ENCODE peak calls at places on chromosomes 16 and 17, in seven cellular contexts. A is HCT116, C is SK-N-SH, B is HepG2, W is K562, D is GM12878, P is H1. L is an unnamed sample.
A peak's percentile ranks its signal among the peaks of the same experiment; 100 is the strongest.

GRCh38 chr16:54245788-54246453 is 40.7 kb downstream of the IRX3 start:
- DNase-seq in A (no peak), C (no peak), B (no peak), W (peak; percentile 19), D (no peak), P (no peak), L (no peak)

GRCh38 chr16:65212240-65212639 is 90.4 kb upstream of the CDH11 start:
- DNase-seq in A (no peak), C (no peak), B (no peak), W (no peak), D (no peak), P (no peak), L (no peak)

GRCh38 chr16:82782715-82783251 is 156.0 kb downstream of the CDH13 start:
- DNase-seq in A (no peak), C (no peak), B (no peak), W (no peak), D (no peak), P (peak; percentile 50), L (peak; percentile 55)

GRCh38 chr17:67554634-67555033 is 163.1 kb upstream of the NOL11 start:
- DNase-seq in A (no peak), C (no peak), B (no peak), W (no peak), D (no peak), P (no peak), L (no peak)

GRCh38 chr17:77746391-77746790 is 212.1 kb upstream of the TNRC6C start:
- DNase-seq in A (no peak), C (no peak), B (no peak), W (no peak), D (no peak), P (no peak), L (no peak)

GRCh38 chr16:81478876-81479496 is 34.4 kb downstream of the CMIP start:
- DNase-seq in A (no peak), C (no peak), B (no peak), W (no peak), D (peak; percentile 80), P (no peak), L (no peak)

GRCh38 chr16:89089142-89089541 is 4.5 kb upstream of the ACSF3 start:
- DNase-seq in A (no peak), C (peak; percentile 55), B (no peak), W (no peak), D (no peak), P (peak; percentile 57), L (no peak)

GRCh38 chr17:58335061-58335731 is 6.6 kb upstream of the TSPOAP1 start:
- DNase-seq in A (no peak), C (no peak), B (no peak), W (no peak), D (no peak), P (no peak), L (no peak)

GRCh38 chr17:43728081-43728480 is 30.5 kb downstream of the SOST start:
- DNase-seq in A (no peak), C (no peak), B (no peak), W (no peak), D (no peak), P (no peak), L (no peak)

GRCh38 chr16:89658221-89658879 is 714 bp downstream of the SPATA33 start:
- DNase-seq in A (no peak), C (peak; percentile 71), B (no peak), W (peak; percentile 55), D (no peak), P (no peak), L (no peak)

GRCh38 chr17:40551874-40552768 is 13.2 kb downstream of the CCR7 start:
- DNase-seq in A (no peak), C (no peak), B (peak; percentile 95), W (no peak), D (no peak), P (no peak), L (no peak)

GRCh38 chr17:73667184-73667959 is 23.1 kb upstream of the SDK2 start:
- DNase-seq in A (no peak), C (peak; percentile 42), B (no peak), W (no peak), D (no peak), P (no peak), L (no peak)

GRCh38 chr17:18315498-18316360 is 636 bp downstream of the SMCR8 start:
- DNase-seq in A (no peak), C (no peak), B (no peak), W (no peak), D (no peak), P (no peak), L (no peak)

GRCh38 chr17:35612924-35613521 is 25.9 kb downstream of the AP2B1 start:
- DNase-seq in A (peak; percentile 12), C (peak; percentile 52), B (peak; percentile 48), W (no peak), D (no peak), P (peak; percentile 55), L (peak; percentile 18)

GRCh38 chr17:2063306-2064146 is 8.6 kb downstream of the HIC1 start:
- DNase-seq in A (no peak), C (no peak), B (no peak), W (no peak), D (no peak), P (no peak), L (no peak)

GRCh38 chr16:70574595-70575271 is 51.1 kb downstream of the SF3B3 start:
- DNase-seq in A (no peak), C (no peak), B (no peak), W (no peak), D (no peak), P (no peak), L (no peak)

GRCh38 chr17:31724026-31724425 is 135.0 kb downstream of the COPRS start:
- DNase-seq in A (no peak), C (no peak), B (no peak), W (no peak), D (no peak), P (peak; percentile 20), L (no peak)

GRCh38 chr17:39617446-39618251 is 9.1 kb upstream of the PPP1R1B start:
- DNase-seq in A (no peak), C (peak; percentile 95), B (no peak), W (peak; percentile 44), D (no peak), P (peak; percentile 74), L (no peak)

GRCh38 chr17:42436401-42436800 is 13.3 kb upstream of the CAVIN1 start:
- DNase-seq in A (no peak), C (no peak), B (peak; percentile 82), W (no peak), D (no peak), P (no peak), L (no peak)

GRCh38 chr16:4852221-4852872 is 5.1 kb downstream of the UBN1 start:
- DNase-seq in A (no peak), C (no peak), B (no peak), W (peak; percentile 75), D (no peak), P (no peak), L (no peak)

GRCh38 chr17:31008374-31009035 is 37.7 kb downstream of the RNF135 start:
- DNase-seq in A (no peak), C (no peak), B (no peak), W (no peak), D (no peak), P (peak; percentile 87), L (peak; percentile 52)

GRCh38 chr17:43468746-43469544 is 14.8 kb upstream of the DHX8 start:
- DNase-seq in A (peak; percentile 46), C (no peak), B (peak; percentile 74), W (no peak), D (no peak), P (no peak), L (no peak)

GRCh38 chr16:8867483-8868271 is 1.1 kb downstream of the CARHSP1 start:
- DNase-seq in A (no peak), C (peak; percentile 69), B (no peak), W (peak; percentile 41), D (no peak), P (no peak), L (no peak)

GRCh38 chr17:11144358-11145233 is 96.4 kb upstream of the SHISA6 start:
- DNase-seq in A (no peak), C (peak; percentile 24), B (peak; percentile 18), W (peak; percentile 4), D (no peak), P (peak; percentile 49), L (peak; percentile 25)

GRCh38 chr17:38921756-38922411 is 3.5 kb upstream of the LASP1NB start:
- DNase-seq in A (no peak), C (no peak), B (no peak), W (no peak), D (no peak), P (peak; percentile 48), L (no peak)

GRCh38 chr16:23026777-23027362 is 122.4 kb downstream of the USP31 start:
- DNase-seq in A (no peak), C (no peak), B (peak; percentile 37), W (no peak), D (no peak), P (peak; percentile 55), L (peak; percentile 30)

GRCh38 chr16:17459903-17460521 is 10.7 kb downstream of the XYLT1 start:
- DNase-seq in A (no peak), C (no peak), B (no peak), W (no peak), D (no peak), P (no peak), L (no peak)

GRCh38 chr17:35345926-35346771 is 27.3 kb downstream of the SLFN11 start:
- DNase-seq in A (no peak), C (peak; percentile 10), B (no peak), W (peak; percentile 14), D (no peak), P (peak; percentile 64), L (no peak)

DNA sequence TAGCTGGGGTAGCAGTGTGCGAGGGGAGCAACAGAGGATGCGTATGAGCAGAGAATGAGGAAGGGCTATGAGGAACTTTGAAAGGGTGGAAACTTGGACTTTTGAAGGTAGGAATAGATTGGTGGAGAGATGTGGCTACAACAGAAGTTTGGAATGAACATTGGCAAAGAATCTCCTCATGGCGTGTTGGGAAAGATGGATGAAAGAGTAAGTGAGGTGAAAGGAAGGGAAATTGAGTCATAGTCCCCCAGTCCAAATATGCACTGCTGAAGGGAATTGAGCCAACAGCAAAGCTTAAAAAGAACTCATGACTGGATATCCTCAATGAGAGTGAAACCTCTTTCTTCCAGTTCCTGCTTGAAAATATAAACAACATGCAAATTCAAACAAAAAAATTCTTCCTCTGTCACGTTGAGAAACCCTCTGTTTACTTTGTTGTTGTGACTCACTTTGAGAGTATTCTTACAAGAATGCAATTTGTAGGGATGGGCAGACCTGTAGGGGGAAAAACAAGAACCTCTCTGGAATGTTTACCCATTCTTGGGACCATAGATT is 313.2 kb upstream of the KCNJ16 start:
- DNase-seq in A (no peak), C (no peak), B (peak; percentile 9), W (no peak), D (no peak), P (no peak), L (peak; percentile 8)
- TF ChIP-seq YY1 in A (no peak), C (no peak), B (no peak), W (no peak), D (no peak), P (no peak), L (no peak)

GRCh38 chr17:81400939-81401726 is 5.9 kb downstream of the BAHCC1 start:
- DNase-seq in A (no peak), C (no peak), B (no peak), W (no peak), D (no peak), P (no peak), L (no peak)
- H3K4me1 ChIP-seq in A (peaks cover 23% of the 10 kb centered on the region), C (peaks cover 71% of the 10 kb centered on the region), B (peaks cover 56% of the 10 kb centered on the region), W (peaks cover 22% of the 10 kb centered on the region), D (no peaks in the 10 kb centered on the region), P (peaks cover 41% of the 10 kb centered on the region), L (peaks cover 31% of the 10 kb centered on the region)

GRCh38 chr17:28057731-28058246 is 15.3 kb downstream of the NLK start:
- DNase-seq in A (no peak), C (no peak), B (peak; percentile 49), W (no peak), D (peak; percentile 84), P (no peak), L (no peak)
- H3K9ac ChIP-seq in A (no peak overlapping the region), C (no peak overlapping the region), B (no peak overlapping the region), W (no peak overlapping the region), D (no peak overlapping the region), P (no peak overlapping the region), L (no peak overlapping the region)

GRCh38 chr16:84121007-84121406 is 4.3 kb upstream of the MBTPS1 start:
- DNase-seq in A (no peak), C (no peak), B (no peak), W (no peak), D (no peak), P (no peak), L (no peak)
- TF ChIP-seq YY1 in A (no peak), C (no peak), B (no peak), W (no peak), D (no peak), P (no peak), L (no peak)